ENCODE peak calls at places on chromosome 20, in four cellular contexts. E is HCT116, X is heart left ventricle, K is psoas muscle. T is an unnamed sample.
A peak's percentile ranks its signal among the peaks of the same experiment; 100 is the strongest.

GRCh38 chr20:58636983-58637421 is 14.1 kb upstream of the STX16 start:
- DNase-seq in X (no peak), K (no peak), E (no peak), T (no peak)

GRCh38 chr20:1185781-1186334 is 1.1 kb upstream of the TMEM74B start:
- DNase-seq in K (peak; percentile 50), E (peak; percentile 34), X (no peak), T (peak; percentile 20)

GRCh38 chr20:666877-667276 is 8.7 kb downstream of the SCRT2 start:
- DNase-seq in X (no peak), E (no peak), K (no peak), T (no peak)

GRCh38 chr20:48839083-48839482 is 11.3 kb upstream of the PREX1 start:
- DNase-seq in E (no peak), X (no peak), K (no peak), T (no peak)

GRCh38 chr20:45368221-45368980 is 5.4 kb downstream of the SYS1 start:
- DNase-seq in E (no peak), X (no peak), K (no peak), T (no peak)

GRCh38 chr20:49677777-49678758 is 35.6 kb downstream of the B4GALT5 start:
- DNase-seq in X (no peak), K (no peak), E (no peak), T (no peak)

GRCh38 chr20:25237610-25238318 is 10.1 kb upstream of the PYGB start:
- DNase-seq in E (peak; percentile 94), K (peak; percentile 72), X (no peak), T (no peak)

GRCh38 chr20:815914-816606 is 17.5 kb upstream of the FAM110A start:
- DNase-seq in E (peak; percentile 56), K (peak; percentile 54), X (no peak), T (peak; percentile 61)

DNA sequence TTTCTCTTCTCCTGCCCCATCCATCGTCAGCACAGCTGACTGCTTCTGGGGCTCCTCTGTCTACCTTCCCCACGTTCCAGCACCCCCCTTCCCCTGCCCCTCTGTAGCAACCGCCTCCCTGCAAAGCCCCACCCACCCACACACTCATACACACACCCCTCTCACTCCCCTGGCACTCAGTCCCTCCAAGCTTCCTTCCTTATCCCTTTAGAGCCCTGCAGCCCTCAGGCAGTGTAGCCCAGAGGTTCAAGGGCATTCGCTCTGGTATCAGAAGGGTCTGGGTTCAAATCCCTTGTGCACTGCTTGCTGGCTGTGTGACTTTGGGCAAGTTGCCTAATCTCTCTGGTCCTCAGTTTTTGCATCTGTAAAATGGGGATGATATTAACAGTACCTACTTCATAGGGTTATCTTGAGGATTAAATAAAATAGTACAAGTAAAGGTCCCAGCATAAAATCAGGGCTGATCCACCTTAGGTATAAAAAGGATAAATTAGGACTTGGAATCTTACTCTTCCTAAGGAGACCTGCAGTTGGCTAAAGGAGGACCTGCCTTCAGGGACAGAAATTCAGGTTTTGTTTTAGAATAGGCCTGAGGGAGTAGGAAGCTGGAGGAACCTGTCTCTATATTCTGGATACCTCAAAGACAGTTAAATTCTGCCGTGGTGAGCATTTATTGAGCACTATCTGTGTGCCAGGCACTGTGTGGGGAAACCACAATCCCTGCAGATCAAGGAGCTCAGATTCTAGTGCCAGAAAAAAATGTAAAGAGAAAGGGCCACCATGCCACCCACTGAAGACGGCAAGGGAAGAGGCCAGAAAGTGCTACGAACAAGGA is 94.1 kb downstream of the SNX5 start:
- DNase-seq in X (no peak), E (no peak), K (no peak), T (no peak)
- H3K27ac ChIP-seq in X (peak overlapping the region; percentile 27), E (peak overlapping the region; percentile 28), K (no peak overlapping the region), T (no peak overlapping the region)

GRCh38 chr20:4813839-4814695 is 92.4 kb downstream of the PRND start:
- DNase-seq in K (no peak), X (no peak), E (no peak), T (peak; percentile 46)

GRCh38 chr20:4814696-4815252 is 93.1 kb downstream of the PRND start:
- DNase-seq in E (no peak), K (no peak), X (no peak), T (no peak)

GRCh38 chr20:4812641-4813075 is 90.9 kb downstream of the PRND start:
- DNase-seq in K (no peak), X (no peak), E (no peak), T (no peak)

GRCh38 chr20:4812216-4812615 is 90.5 kb downstream of the PRND start:
- DNase-seq in X (no peak), K (no peak), E (no peak), T (no peak)

DNA sequence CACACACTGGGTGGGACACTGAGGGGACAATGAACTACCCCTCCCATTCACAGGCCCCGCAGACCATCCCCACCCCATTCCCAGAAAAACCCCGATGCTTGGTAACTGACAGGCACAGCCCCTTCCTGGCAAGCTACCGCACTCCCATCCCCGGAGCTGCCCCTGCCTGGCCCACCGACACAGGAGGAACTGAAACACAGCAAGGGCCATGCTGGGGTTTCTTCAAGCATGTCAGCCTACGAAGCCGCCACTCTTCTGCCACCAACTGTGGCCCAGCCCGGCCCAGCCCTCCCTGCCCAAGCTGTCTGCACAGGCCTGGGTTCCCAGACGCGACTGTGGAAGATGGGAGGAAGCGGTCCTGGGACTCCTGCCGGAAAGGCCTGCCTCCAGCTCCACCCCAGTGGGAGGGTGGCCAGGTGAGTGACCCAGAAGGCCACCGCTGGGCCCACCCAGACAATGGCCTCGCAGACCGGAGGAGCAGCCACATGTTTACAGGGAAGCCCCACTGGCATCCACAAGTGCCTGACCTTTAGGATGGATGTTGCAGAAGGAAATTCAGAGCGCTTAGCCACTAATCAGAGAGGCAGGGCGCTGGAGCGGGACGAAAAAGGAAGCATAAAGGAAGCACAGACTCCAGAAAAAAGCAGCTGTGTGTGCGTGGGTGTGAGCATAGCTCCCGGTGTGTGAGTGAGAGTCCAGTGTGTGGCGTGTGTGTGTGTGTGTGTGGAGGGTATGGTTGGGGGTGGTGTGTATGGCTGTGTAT is 91.5 kb downstream of the PRND start:
- DNase-seq in X (no peak), K (no peak), E (no peak), T (no peak)
- H3K27ac ChIP-seq in X (peak overlapping the region; percentile 78), K (no peak overlapping the region), E (no peak overlapping the region), T (peak overlapping the region; percentile 99)

DNA sequence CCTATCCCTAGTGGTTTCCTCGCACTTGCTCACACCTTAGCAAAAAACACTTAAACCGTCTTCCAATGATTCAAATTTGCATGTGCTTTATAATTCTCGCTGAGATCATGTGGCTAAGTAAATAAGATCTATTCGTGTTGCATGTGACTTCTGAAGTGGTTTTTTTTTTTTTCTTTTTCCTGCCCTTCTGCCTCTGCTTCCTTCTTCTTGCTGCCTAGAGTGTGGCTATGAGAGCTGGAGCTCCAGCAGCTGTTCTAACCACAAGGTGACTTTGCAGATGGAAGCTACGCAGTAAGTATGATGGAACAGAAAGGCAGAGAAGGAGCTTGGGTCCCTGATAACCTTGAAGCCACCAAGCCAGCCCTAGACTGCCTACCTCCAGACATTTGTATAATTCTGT is 36.4 kb downstream of the SULF2 start:
- DNase-seq in X (no peak), E (no peak), K (no peak), T (no peak)
- H3K27ac ChIP-seq in X (peak overlapping the region; percentile 42), E (no peak overlapping the region), K (no peak overlapping the region), T (no peak overlapping the region)

GRCh38 chr20:47482705-47483104 is 19.0 kb upstream of the NCOA3 start:
- DNase-seq in K (no peak), X (no peak), E (no peak), T (no peak)

GRCh38 chr20:47489448-47489872 is 12.2 kb upstream of the NCOA3 start:
- DNase-seq in K (no peak), X (no peak), E (no peak), T (peak; percentile 23)

GRCh38 chr20:47484303-47484702 is 17.4 kb upstream of the NCOA3 start:
- DNase-seq in X (no peak), K (no peak), E (no peak), T (no peak)

GRCh38 chr20:47490795-47491194 is 10.9 kb upstream of the NCOA3 start:
- DNase-seq in K (no peak), E (no peak), X (no peak), T (no peak)

GRCh38 chr20:47487175-47487917 is 14.3 kb upstream of the NCOA3 start:
- DNase-seq in K (no peak), E (no peak), X (no peak), T (peak; percentile 18)
- H3K27ac ChIP-seq in K (no peak overlapping the region), E (no peak overlapping the region), X (peak overlapping the region; percentile 41), T (peak overlapping the region; percentile 74)

GRCh38 chr20:23091741-23092408 is 5.8 kb upstream of the CD93 start:
- DNase-seq in E (no peak), X (no peak), K (no peak), T (no peak)
- H3K27ac ChIP-seq in E (no peak overlapping the region), X (no peak overlapping the region), K (peak overlapping the region; percentile 87), T (no peak overlapping the region)

GRCh38 chr20:37986063-37986858 is 47.0 kb downstream of the TTI1 start:
- DNase-seq in K (no peak), X (no peak), E (no peak), T (no peak)
- H3K27ac ChIP-seq in K (peak overlapping the region; percentile 91), X (peak overlapping the region; percentile 87), E (no peak overlapping the region), T (no peak overlapping the region)

DNA sequence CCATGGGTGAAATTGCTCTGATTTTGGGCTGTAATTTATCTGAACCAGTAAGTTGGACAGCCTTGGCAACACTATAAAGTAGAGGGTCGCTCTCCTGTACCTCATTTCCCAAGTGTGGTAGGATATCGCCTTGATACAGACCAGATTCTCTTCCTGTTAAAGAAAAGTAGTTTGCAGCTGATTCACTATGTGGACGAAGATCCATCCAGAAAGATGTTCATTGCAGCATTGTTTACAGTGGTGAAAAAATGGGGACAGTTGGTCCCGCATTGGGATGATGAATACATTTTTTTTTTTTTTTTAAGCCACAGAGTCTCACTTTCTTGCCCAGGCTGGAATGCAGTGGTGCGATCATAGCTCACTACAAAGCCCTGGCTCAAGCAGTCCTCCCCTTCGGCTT is 74.3 kb downstream of the SLX4IP start:
- DNase-seq in X (no peak), K (no peak), E (no peak), T (no peak)
- H3K27ac ChIP-seq in X (peak overlapping the region; percentile 65), K (no peak overlapping the region), E (peak overlapping the region; percentile 69), T (no peak overlapping the region)